ENCODE peak calls at places on chromosome 5, in ten cellular contexts. I is choroid plexus epithelial cell, Y is T1000, K is tibial nerve, S is sciatic nerve, X is Caco-2, R is NCI-H345, A is germinal center, M is epithelial cell of esophagus, F is endothelial cell of umbilical vein. W is an unnamed sample.

GRCh38 chr5:127590154-127590722 is 58.6 kb upstream of the CTXN3 start:
- DNase-seq in K (no peak), A (no peak), S (no peak), X (no peak), M (no peak), R (no peak), Y (no peak), I (no peak), F (no peak), W (no peak)

GRCh38 chr5:3612561-3613175 is 17.0 kb downstream of the IRX1 start:
- DNase-seq in K (no peak), A (no peak), M (peak), F (no peak), Y (no peak), S (no peak), I (no peak), R (no peak), X (no peak), W (no peak)

GRCh38 chr5:173202266-173202875 is 32.6 kb downstream of the NKX2-5 start:
- DNase-seq in Y (no peak), R (no peak), I (no peak), K (no peak), F (no peak), X (no peak), M (no peak), A (no peak), S (no peak), W (no peak)

GRCh38 chr5:172870261-172870806 is 36.3 kb downstream of the ERGIC1 start:
- DNase-seq in K (no peak), M (peak), S (no peak), Y (no peak), F (peak), I (peak), A (no peak), R (no peak), X (no peak), W (no peak)

GRCh38 chr5:161098516-161098915 is 246.5 kb upstream of the ATP10B start:
- DNase-seq in R (no peak), A (no peak), X (no peak), S (no peak), M (peak), Y (no peak), K (no peak), I (no peak), F (no peak), W (no peak)

GRCh38 chr5:148913985-148914421 is 87.6 kb downstream of the ADRB2 start:
- DNase-seq in M (peak), A (no peak), X (peak), F (peak), R (no peak), K (no peak), Y (peak), I (peak), S (no peak), W (no peak)

GRCh38 chr5:125349432-125349831 is 603.0 kb upstream of the ZNF608 start:
- DNase-seq in S (no peak), I (peak), R (peak), A (no peak), Y (no peak), F (no peak), X (no peak), K (no peak), M (no peak), W (no peak)

GRCh38 chr5:115838885-115839518 is 2.4 kb downstream of the ATG12 start:
- DNase-seq in M (peak), X (no peak), R (peak), I (peak), F (peak), S (no peak), A (peak), K (no peak), Y (no peak), W (no peak)

GRCh38 chr5:94993501-94993900 is 291.4 kb downstream of the MCTP1 start:
- DNase-seq in F (no peak), Y (no peak), I (no peak), S (no peak), X (no peak), K (no peak), A (no peak), M (no peak), R (no peak), W (no peak)

GRCh38 chr5:60356716-60357115 is 343.2 kb downstream of the DEPDC1B start:
- DNase-seq in S (no peak), F (no peak), A (no peak), I (no peak), Y (no peak), K (no peak), X (no peak), M (no peak), R (no peak), W (no peak)

GRCh38 chr5:108818613-108819272 is 71.0 kb downstream of the FER start:
- DNase-seq in Y (no peak), A (no peak), K (no peak), I (peak), X (no peak), M (peak), R (no peak), S (no peak), F (no peak), W (no peak)

GRCh38 chr5:107605596-107606125 is 65.1 kb downstream of the EFNA5 start:
- DNase-seq in K (no peak), A (no peak), S (no peak), Y (no peak), F (peak), X (no peak), M (no peak), I (no peak), R (no peak), W (no peak)

W was measured in Panc1.